ENCODE peak calls at places on chromosomes 1 and 21, in ten cellular contexts. I is stimulated activated CD4-positive, alpha-beta T cell treated with anti-CD3 and anti-CD28 coated beads, TNF-alpha, amount 100 ng/mL, for 4 hours; W is HL-60; B is AG09319; C is COR-L47; N is neural crest cell; V is heart right ventricle; X is stimulated activated effector memory CD8-positive, alpha-beta T cell treated with anti-CD3 and anti-CD28 coated beads, Interleukin-12 subunit alpha, Interleukin-12 subunit beta, amount 100 ng/mL, for 72 hours; T is DMS53; O is iPS-NIHi11. M is an unnamed sample.

GRCh38 chr1:12040457-12041051 is 21.3 kb downstream of the MIIP start:
- DNase-seq in I (no peak), W (peak; percentile 46), B (peak; percentile 34), C (peak; percentile 17), N (no peak), V (no peak), X (peak; percentile 62), T (peak; percentile 70), O (no peak), M (no peak)

GRCh38 chr1:97726386-97726785 is 194.4 kb downstream of the DPYD start:
- DNase-seq in I (no peak), W (no peak), B (no peak), C (no peak), N (no peak), V (no peak), X (no peak), T (peak; percentile 75), O (no peak), M (no peak)

GRCh38 chr1:195591917-195592672 is 1016.1 kb downstream of the KCNT2 start:
- DNase-seq in I (no peak), W (no peak), B (no peak), C (no peak), N (no peak), V (no peak), X (no peak), T (no peak), O (no peak), M (no peak)

GRCh38 chr1:227790868-227791267 is 24.6 kb upstream of the PRSS38 start:
- DNase-seq in I (no peak), W (no peak), B (no peak), C (no peak), N (no peak), V (no peak), X (no peak), T (no peak), O (no peak), M (no peak)

GRCh38 chr1:67094191-67094590 is 40.2 kb upstream of the SLC35D1 start:
- DNase-seq in I (no peak), W (no peak), B (no peak), C (no peak), N (no peak), V (no peak), X (no peak), T (no peak), O (no peak), M (no peak)

GRCh38 chr1:224631471-224632105 is 15.5 kb downstream of the CNIH3 start:
- DNase-seq in I (no peak), W (no peak), B (no peak), C (no peak), N (no peak), V (no peak), X (no peak), T (no peak), O (no peak), M (no peak)

GRCh38 chr1:74579425-74579824 is 67.0 kb upstream of the LRRC53 start:
- DNase-seq in I (no peak), W (no peak), B (no peak), C (no peak), N (no peak), V (no peak), X (no peak), T (no peak), O (no peak), M (no peak)

GRCh38 chr1:13651279-13651678 is 48.7 kb upstream of the PRDM2 start:
- DNase-seq in I (no peak), W (no peak), B (no peak), C (no peak), N (no peak), V (no peak), X (no peak), T (no peak), O (no peak), M (no peak)

GRCh38 chr1:50333595-50333974 is 89.7 kb downstream of the DMRTA2 start:
- DNase-seq in I (peak; percentile 20), W (peak; percentile 48), B (no peak), C (no peak), N (peak; percentile 59), V (peak; percentile 66), X (peak; percentile 63), T (peak; percentile 90), O (peak; percentile 94), M (peak; percentile 25)

GRCh38 chr1:17624540-17625256 is 85.2 kb downstream of the ARHGEF10L start:
- DNase-seq in I (no peak), W (no peak), B (no peak), C (no peak), N (no peak), V (peak; percentile 67), X (no peak), T (no peak), O (no peak), M (no peak)

GRCh38 chr1:169513208-169513607 is 27.5 kb upstream of the SLC19A2 start:
- DNase-seq in I (no peak), W (peak; percentile 84), B (no peak), C (no peak), N (no peak), V (no peak), X (no peak), T (no peak), O (no peak), M (no peak)

GRCh38 chr1:19938502-19938901 is 15.1 kb upstream of the PLA2G2E start:
- DNase-seq in I (no peak), W (no peak), B (no peak), C (no peak), N (no peak), V (no peak), X (no peak), T (no peak), O (no peak), M (no peak)

GRCh38 chr1:224069138-224069537 is 44.8 kb upstream of the FBXO28 start:
- DNase-seq in I (no peak), W (no peak), B (no peak), C (no peak), N (no peak), V (no peak), X (no peak), T (no peak), O (no peak), M (no peak)

GRCh38 chr1:30920827-30921226 is 12.3 kb upstream of the SDC3 start:
- DNase-seq in I (no peak), W (no peak), B (peak; percentile 19), C (no peak), N (no peak), V (no peak), X (no peak), T (no peak), O (no peak), M (no peak)

GRCh38 chr1:155466996-155467395 is 95.6 kb downstream of the ASH1L start:
- DNase-seq in I (no peak), W (no peak), B (no peak), C (no peak), N (no peak), V (no peak), X (no peak), T (no peak), O (no peak), M (no peak)

GRCh38 chr1:16233431-16233830 is 3.6 kb downstream of the CPLANE2 start:
- DNase-seq in I (no peak), W (no peak), B (no peak), C (no peak), N (no peak), V (no peak), X (no peak), T (no peak), O (no peak), M (no peak)

GRCh38 chr1:108814343-108815125 is 42.4 kb downstream of the AKNAD1 start:
- DNase-seq in I (no peak), W (no peak), B (no peak), C (no peak), N (no peak), V (no peak), X (no peak), T (no peak), O (no peak), M (no peak)

GRCh38 chr1:220528049-220528678 is at the start of gene MARK1:
- DNase-seq in I (no peak), W (no peak), B (no peak), C (peak; percentile 75), N (peak; percentile 52), V (peak; percentile 83), X (no peak), T (peak; percentile 92), O (peak; percentile 87), M (no peak)

GRCh38 chr1:180494370-180494769 is 8.0 kb downstream of the ACBD6 start:
- DNase-seq in I (no peak), W (no peak), B (no peak), C (no peak), N (no peak), V (no peak), X (no peak), T (no peak), O (no peak), M (no peak)

GRCh38 chr21:45235488-45235887 is 52.2 kb downstream of the POFUT2 start:
- DNase-seq in I (no peak), W (no peak), B (no peak), C (no peak), N (no peak), V (no peak), X (no peak), T (no peak), O (no peak), M (no peak)

M was measured in H1.